ENCODE peak calls at places on chromosomes 11 and 22, in eight cellular contexts. S, X, I, N, J, E, V and A are unnamed samples.

GRCh38 chr22:36419177-36419911 is 31.6 kb upstream of the MYH9 start:
- DNase-seq in J (peak), I (peak), S (no peak), E (peak), X (peak), V (no peak), N (peak), A (no peak)

GRCh38 chr11:118232659-118233058 is 7.8 kb upstream of the JAML start:
- DNase-seq in S (no peak), V (no peak), E (no peak), I (no peak), J (no peak), X (no peak), N (no peak), A (no peak)

GRCh38 chr22:49950396-49950994 is 10.1 kb upstream of the PIM3 start:
- DNase-seq in I (no peak), X (no peak), J (no peak), E (no peak), N (no peak), S (no peak), V (no peak), A (no peak)

GRCh38 chr22:37218399-37218770 is 6.1 kb upstream of the SSTR3 start:
- DNase-seq in I (no peak), N (no peak), E (no peak), S (no peak), V (no peak), X (no peak), J (no peak), A (no peak)

GRCh38 chr11:74534216-74534615 is 40.7 kb upstream of the LIPT2 start:
- DNase-seq in E (no peak), I (no peak), X (no peak), S (no peak), V (no peak), N (no peak), J (no peak), A (no peak)

GRCh38 chr22:19496324-19496630 is 16.6 kb downstream of the CDC45 start:
- DNase-seq in N (no peak), S (no peak), E (no peak), J (no peak), I (no peak), X (no peak), V (no peak), A (no peak)

GRCh38 chr22:49324527-49325491 is 502.9 kb downstream of the BRD1 start:
- DNase-seq in N (no peak), I (no peak), J (no peak), V (no peak), E (no peak), X (no peak), S (no peak), A (no peak)

GRCh38 chr11:134273317-134273712 is 2.9 kb upstream of the GLB1L3 start:
- DNase-seq in N (no peak), X (no peak), J (no peak), S (no peak), I (no peak), E (no peak), V (no peak), A (no peak)

GRCh38 chr22:24819941-24820461 is 14.0 kb downstream of the SGSM1 start:
- DNase-seq in I (no peak), S (no peak), X (no peak), V (no peak), J (no peak), N (no peak), E (no peak), A (no peak)

GRCh38 chr11:2520736-2521035 is 75.9 kb downstream of the KCNQ1 start:
- DNase-seq in X (no peak), V (no peak), S (no peak), J (no peak), N (no peak), I (no peak), E (no peak), A (no peak)

GRCh38 chr22:37803195-37803635 is 4.5 kb upstream of the GCAT start:
- DNase-seq in V (no peak), S (no peak), E (no peak), N (no peak), I (no peak), J (no peak), X (no peak), A (no peak)

GRCh38 chr22:19035474-19036228 is 86.6 kb downstream of the DGCR2 start:
- DNase-seq in J (no peak), N (no peak), S (no peak), I (no peak), X (no peak), E (no peak), V (no peak), A (no peak)